ENCODE peak calls at places on chromosomes 13 and 19, in five cellular contexts. J is astrocyte; E is fibroblast of lung; D is CD4-positive, CD25-positive, alpha-beta regulatory T cell; W is cardiac muscle cell. K is an unnamed sample. For H3K27me3, the result is how much of the 10 kb centered on the place peaks cover.

GRCh38 chr19:1324792-1325567 is 39.3 kb downstream of the EFNA2 start:
- DNase-seq in J (peak), E (peak), D (no peak), W (peak), K (no peak)

GRCh38 chr19:18999896-19000620 is 33.3 kb downstream of the SUGP2 start:
- DNase-seq in J (no peak), E (no peak), D (no peak), W (no peak), K (no peak)

GRCh38 chr19:48961051-48961649 is 4.0 kb upstream of the FTL start:
- DNase-seq in J (no peak), E (no peak), D (no peak), W (no peak), K (no peak)

GRCh38 chr19:4861147-4861546 is 6.3 kb downstream of the PLIN3 start:
- DNase-seq in J (no peak), E (no peak), D (no peak), W (no peak), K (no peak)

GRCh38 chr19:11377237-11377636 is 2.8 kb downstream of the SWSAP1 start:
- DNase-seq in J (peak), E (peak), D (peak), W (no peak), K (no peak)

GRCh38 chr19:15563325-15563794 is 51.7 kb upstream of the CYP4F8 start:
- DNase-seq in J (no peak), E (no peak), D (no peak), W (no peak), K (peak)

GRCh38 chr19:41373993-41374392 is 2.3 kb upstream of the TMEM91 start:
- DNase-seq in J (peak), E (peak), D (no peak), W (no peak), K (peak)

GRCh38 chr19:44847144-44848035 is 1.3 kb downstream of the NECTIN2 start:
- DNase-seq in J (peak), E (peak), D (no peak), W (peak), K (peak)

GRCh38 chr19:9175326-9175725 is 3.5 kb upstream of the OR7D2 start:
- DNase-seq in J (no peak), E (no peak), D (no peak), W (no peak), K (no peak)

GRCh38 chr19:50162988-50163387 is at the start of gene IZUMO2:
- DNase-seq in J (no peak), E (no peak), D (no peak), W (no peak), K (no peak)

GRCh38 chr19:38527466-38528136 is 90.2 kb downstream of the MAP4K1 start:
- DNase-seq in J (no peak), E (no peak), D (peak), W (no peak), K (no peak)

GRCh38 chr13:31987071-31987470 is 44.5 kb upstream of the FRY start:
- DNase-seq in J (no peak), E (no peak), D (no peak), W (no peak), K (no peak)

GRCh38 chr19:955803-956746 is 28.1 kb upstream of the WDR18 start:
- DNase-seq in J (no peak), E (no peak), D (no peak), W (peak), K (no peak)

GRCh38 chr19:32598022-32598421 is 17.0 kb downstream of the PDCD5 start:
- DNase-seq in J (no peak), E (no peak), D (no peak), W (no peak), K (peak)

GRCh38 chr19:11418518-11419506 is at the start of gene RGL3:
- DNase-seq in J (no peak), E (no peak), D (no peak), W (peak), K (peak)

GRCh38 chr19:50722248-50723013 is 733 bp upstream of the CLEC11A start:
- DNase-seq in J (no peak), E (no peak), D (no peak), W (no peak), K (no peak)

GRCh38 chr19:991174-991931 is 7.2 kb downstream of the WDR18 start:
- DNase-seq in J (no peak), E (peak), D (no peak), W (peak), K (no peak)

GRCh38 chr19:46887240-46887782 is 26.5 kb downstream of the ARHGAP35 start:
- DNase-seq in J (peak), E (peak), D (no peak), W (no peak), K (no peak)

GRCh38 chr19:40274585-40275544 is 10.3 kb downstream of the AKT2 start:
- DNase-seq in J (no peak), E (no peak), D (peak), W (no peak), K (no peak)
- H3K4me3 ChIP-seq in J (no peak), E (no peak), D (peak), W (no peak), K (no peak)

DNA sequence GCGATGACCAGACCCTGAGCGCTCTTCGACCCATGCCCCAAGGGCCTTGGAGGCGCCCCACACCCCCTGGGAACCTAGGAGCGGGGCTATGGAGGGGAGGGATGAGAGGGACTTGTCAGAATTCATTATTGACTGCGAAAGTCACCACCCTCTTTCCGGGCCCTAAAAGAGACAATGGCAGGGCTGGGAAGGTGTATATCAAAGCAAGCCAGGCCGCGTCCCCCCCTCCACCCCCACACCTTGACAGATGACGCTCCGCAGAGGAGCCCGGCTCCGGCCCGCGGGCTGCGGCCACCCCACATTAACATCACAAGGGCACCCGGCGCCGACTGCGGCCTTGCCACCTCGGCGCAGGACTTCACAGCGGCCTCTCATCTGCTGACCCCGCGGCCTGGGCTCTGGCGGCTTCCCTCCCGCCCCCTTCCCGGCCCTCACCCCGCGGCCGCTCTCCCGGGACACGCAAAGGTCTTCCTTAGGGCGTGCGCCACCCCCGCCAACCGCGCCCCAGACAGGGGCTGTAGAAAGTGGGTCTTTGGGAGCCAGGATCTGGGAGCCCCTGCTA is 2.4 kb downstream of the CDX2 start:
- DNase-seq in J (no peak), E (no peak), D (no peak), W (no peak), K (no peak)
- H3K27me3 ChIP-seq in J (half or more), E (half or more), D (under half), W (half or more), K (half or more)

GRCh38 chr13:33678906-33679657 is 138.9 kb upstream of the RFC3 start:
- DNase-seq in J (peak), E (peak), D (peak), W (no peak), K (peak)

GRCh38 chr13:33676700-33677048 is 141.3 kb upstream of the RFC3 start:
- DNase-seq in J (peak), E (peak), D (peak), W (peak), K (no peak)

GRCh38 chr13:33677215-33677614 is 140.7 kb upstream of the RFC3 start:
- DNase-seq in J (no peak), E (no peak), D (no peak), W (no peak), K (no peak)

GRCh38 chr13:33678084-33678483 is 139.9 kb upstream of the RFC3 start:
- DNase-seq in J (no peak), E (no peak), D (no peak), W (no peak), K (no peak)

GRCh38 chr13:33676045-33676699 is 141.8 kb upstream of the RFC3 start:
- DNase-seq in J (no peak), E (no peak), D (no peak), W (no peak), K (no peak)
- H3K4me3 ChIP-seq in J (peak), E (peak), D (peak), W (no peak), K (peak)

GRCh38 chr19:17041994-17042393 is 15.4 kb upstream of the CPAMD8 start:
- DNase-seq in J (no peak), E (peak), D (no peak), W (no peak), K (no peak)
- H3K27me3 ChIP-seq in J (under half), E (under half), D (under half), W (under half), K (under half)

K was measured in upper lobe of right lung.